ENCODE peak calls at places on chromosomes 4 and X, in five cellular contexts. One of them, this sample, is unnamed.

GRCh38 chr4:177583000-177583399 is 140.8 kb upstream of the AGA start:
- DNase-seq in stimulated activated CD8-positive, alpha-beta memory T cell treated with anti-CD3 and anti-CD28 coated beads, Interleukin-4, amount 100 ng/mL, for 24 hours: no peak
- DNase-seq in MCF 10A: no peak
- DNase-seq in GDM1: no peak
- DNase-seq in 8988T: no peak
- DNase-seq in this sample: no peak

GRCh38 chr4:106238819-106239420 is 77.1 kb downstream of the TBCK start:
- DNase-seq in GDM1: peak; percentile 5
- DNase-seq in 8988T: no peak
- DNase-seq in MCF 10A: peak; percentile 56
- DNase-seq in stimulated activated CD8-positive, alpha-beta memory T cell treated with anti-CD3 and anti-CD28 coated beads, Interleukin-4, amount 100 ng/mL, for 24 hours: no peak
- DNase-seq in this sample: no peak

GRCh38 chrX:81377329-81377728 is 175.4 kb downstream of the SH3BGRL start:
- DNase-seq in stimulated activated CD8-positive, alpha-beta memory T cell treated with anti-CD3 and anti-CD28 coated beads, Interleukin-4, amount 100 ng/mL, for 24 hours: no peak
- DNase-seq in 8988T: no peak
- DNase-seq in MCF 10A: peak; percentile 40
- DNase-seq in GDM1: no peak
- DNase-seq in this sample: no peak

GRCh38 chrX:13837290-13837745 is 20.4 kb upstream of the GPM6B start:
- DNase-seq in GDM1: no peak
- DNase-seq in stimulated activated CD8-positive, alpha-beta memory T cell treated with anti-CD3 and anti-CD28 coated beads, Interleukin-4, amount 100 ng/mL, for 24 hours: no peak
- DNase-seq in 8988T: no peak
- DNase-seq in MCF 10A: no peak
- DNase-seq in this sample: no peak

GRCh38 chr4:156596026-156596425 is 375.6 kb downstream of the PDGFC start:
- DNase-seq in 8988T: no peak
- DNase-seq in stimulated activated CD8-positive, alpha-beta memory T cell treated with anti-CD3 and anti-CD28 coated beads, Interleukin-4, amount 100 ng/mL, for 24 hours: no peak
- DNase-seq in GDM1: no peak
- DNase-seq in MCF 10A: no peak
- DNase-seq in this sample: no peak

GRCh38 chr4:7713757-7714156 is 225.9 kb downstream of the AFAP1 start:
- DNase-seq in 8988T: no peak
- DNase-seq in GDM1: no peak
- DNase-seq in MCF 10A: no peak
- DNase-seq in stimulated activated CD8-positive, alpha-beta memory T cell treated with anti-CD3 and anti-CD28 coated beads, Interleukin-4, amount 100 ng/mL, for 24 hours: no peak
- DNase-seq in this sample: no peak

GRCh38 chr4:41865306-41865980 is 69.8 kb upstream of the TMEM33 start:
- DNase-seq in MCF 10A: no peak
- DNase-seq in GDM1: no peak
- DNase-seq in 8988T: no peak
- DNase-seq in stimulated activated CD8-positive, alpha-beta memory T cell treated with anti-CD3 and anti-CD28 coated beads, Interleukin-4, amount 100 ng/mL, for 24 hours: no peak
- DNase-seq in this sample: no peak

GRCh38 chr4:38140643-38141203 is 180.5 kb downstream of the PTTG2 start:
- DNase-seq in stimulated activated CD8-positive, alpha-beta memory T cell treated with anti-CD3 and anti-CD28 coated beads, Interleukin-4, amount 100 ng/mL, for 24 hours: no peak
- DNase-seq in 8988T: no peak
- DNase-seq in GDM1: no peak
- DNase-seq in MCF 10A: no peak
- DNase-seq in this sample: no peak

GRCh38 chrX:45803383-45803921 is 602.8 kb upstream of the DIPK2B start:
- DNase-seq in 8988T: no peak
- DNase-seq in MCF 10A: peak; percentile 86
- DNase-seq in stimulated activated CD8-positive, alpha-beta memory T cell treated with anti-CD3 and anti-CD28 coated beads, Interleukin-4, amount 100 ng/mL, for 24 hours: no peak
- DNase-seq in GDM1: peak; percentile 29
- DNase-seq in this sample: peak; percentile 70

GRCh38 chr4:151600432-151600831 is 160.4 kb downstream of the GATB start:
- DNase-seq in GDM1: no peak
- DNase-seq in stimulated activated CD8-positive, alpha-beta memory T cell treated with anti-CD3 and anti-CD28 coated beads, Interleukin-4, amount 100 ng/mL, for 24 hours: no peak
- DNase-seq in MCF 10A: no peak
- DNase-seq in 8988T: no peak
- DNase-seq in this sample: no peak

GRCh38 chrX:155056877-155057792 is 13.8 kb downstream of the CMC4 start:
- DNase-seq in stimulated activated CD8-positive, alpha-beta memory T cell treated with anti-CD3 and anti-CD28 coated beads, Interleukin-4, amount 100 ng/mL, for 24 hours: peak; percentile 19
- DNase-seq in 8988T: no peak
- DNase-seq in MCF 10A: peak; percentile 70
- DNase-seq in GDM1: peak; percentile 41
- DNase-seq in this sample: no peak

This sample was measured in HL-60.